ENCODE peak calls at places on chromosomes 16 and 17, in six cellular contexts. J is hypothalamus; L is activated T-helper 1 cell treated with anti-CD3 and anti-CD28 coated beads, Interleukin-12 subunit alpha, Interleukin-12 subunit beta, Interleukin-2, Interleukin-4 antibody, amounts not matched to agents 30 ng/mL and 10 ng/mL and 1 ng/mL, durations not matched to agents 14 hours and 24 hours and 36 hours; B is mucosa of gallbladder; K is GM13976; Q is breast epithelium. U is an unnamed sample.

GRCh38 chr16:47592232-47592631 is 131.1 kb downstream of the PHKB start:
- DNase-seq in J (no peak), L (no peak), B (no peak), K (no peak), Q (no peak), U (no peak)

GRCh38 chr16:1976951-1977874 is 4.1 kb downstream of the NOXO1 start:
- DNase-seq in J (no peak), L (no peak), B (no peak), K (no peak), Q (no peak), U (no peak)

GRCh38 chr17:42387663-42388380 is 420 bp downstream of the STAT3 start:
- DNase-seq in J (no peak), L (peak), B (peak), K (no peak), Q (peak), U (no peak)

GRCh38 chr16:15988268-15989013 is 39.0 kb downstream of the ABCC1 start:
- DNase-seq in J (no peak), L (no peak), B (no peak), K (no peak), Q (no peak), U (no peak)

GRCh38 chr16:23948949-23949392 is 113.2 kb downstream of the PRKCB start:
- DNase-seq in J (no peak), L (peak), B (peak), K (peak), Q (no peak), U (no peak)

GRCh38 chr17:44633998-44634397 is 22.3 kb upstream of the MEIOC start:
- DNase-seq in J (no peak), L (no peak), B (no peak), K (no peak), Q (no peak), U (no peak)

GRCh38 chr17:68733241-68734176 is 132.3 kb upstream of the FAM20A start:
- DNase-seq in J (no peak), L (no peak), B (peak), K (no peak), Q (no peak), U (no peak)

GRCh38 chr17:65277576-65277975 is 140.4 kb downstream of the RGS9 start:
- DNase-seq in J (no peak), L (no peak), B (no peak), K (no peak), Q (no peak), U (no peak)

GRCh38 chr17:41634639-41635038 is 10.3 kb upstream of the KRT17 start:
- DNase-seq in J (no peak), L (no peak), B (no peak), K (no peak), Q (no peak), U (no peak)

GRCh38 chr17:39178516-39178915 is 12.6 kb upstream of the ARL5C start:
- DNase-seq in J (no peak), L (no peak), B (no peak), K (no peak), Q (no peak), U (no peak)

GRCh38 chr17:35841505-35841904 is 27.2 kb downstream of the HEATR9 start:
- DNase-seq in J (no peak), L (no peak), B (no peak), K (no peak), Q (no peak), U (no peak)

GRCh38 chr17:2853111-2853721 is 57.0 kb downstream of the RAP1GAP2 start:
- DNase-seq in J (no peak), L (peak), B (peak), K (peak), Q (no peak), U (peak)

GRCh38 chr17:63232565-63233310 is 213.4 kb downstream of the CYB561 start:
- DNase-seq in J (no peak), L (no peak), B (no peak), K (no peak), Q (no peak), U (no peak)

GRCh38 chr16:20410153-20410723 is 904 bp downstream of the ACSM5 start:
- DNase-seq in J (no peak), L (no peak), B (no peak), K (peak), Q (no peak), U (no peak)

GRCh38 chr17:73785466-73785865 is 141.2 kb upstream of the SDK2 start:
- DNase-seq in J (no peak), L (no peak), B (no peak), K (no peak), Q (peak), U (no peak)

GRCh38 chr17:77959216-77959925 is 868 bp downstream of the TNRC6C start:
- DNase-seq in J (no peak), L (peak), B (no peak), K (peak), Q (no peak), U (no peak)

GRCh38 chr17:65163990-65164495 is 26.9 kb downstream of the RGS9 start:
- DNase-seq in J (no peak), L (peak), B (no peak), K (peak), Q (no peak), U (no peak)

GRCh38 chr17:72373910-72374741 is 253.3 kb downstream of the SOX9 start:
- DNase-seq in J (no peak), L (no peak), B (peak), K (no peak), Q (no peak), U (no peak)

GRCh38 chr16:29111421-29111820 is 126.6 kb downstream of the LAT start:
- DNase-seq in J (no peak), L (no peak), B (no peak), K (no peak), Q (no peak), U (no peak)

GRCh38 chr17:48596000-48596734 is 2.6 kb upstream of the HOXB5 start:
- DNase-seq in J (no peak), L (no peak), B (no peak), K (no peak), Q (no peak), U (no peak)

GRCh38 chr17:65783845-65784334 is 222.4 kb upstream of the AXIN2 start:
- DNase-seq in J (no peak), L (no peak), B (no peak), K (no peak), Q (no peak), U (no peak)

GRCh38 chr16:85570213-85570734 is 42.8 kb upstream of the GSE1 start:
- DNase-seq in J (no peak), L (no peak), B (no peak), K (peak), Q (peak), U (no peak)

GRCh38 chr17:4691686-4692085 is 12.3 kb downstream of the PELP1 start:
- DNase-seq in J (no peak), L (no peak), B (no peak), K (no peak), Q (no peak), U (no peak)

GRCh38 chr16:6728381-6728780 is 604.3 kb upstream of the RBFOX1 start:
- DNase-seq in J (no peak), L (no peak), B (no peak), K (no peak), Q (no peak), U (no peak)

GRCh38 chr17:81566461-81567126 is 14.4 kb upstream of the FAAP100 start:
- DNase-seq in J (peak), L (no peak), B (peak), K (no peak), Q (peak), U (peak)

GRCh38 chr16:84785843-84786538 is 33.8 kb upstream of the CRISPLD2 start:
- DNase-seq in J (no peak), L (no peak), B (peak), K (no peak), Q (no peak), U (no peak)

GRCh38 chr16:86025706-86026105 is 126.7 kb downstream of the IRF8 start:
- DNase-seq in J (no peak), L (no peak), B (no peak), K (no peak), Q (peak), U (no peak)

GRCh38 chr17:73088561-73088960 is 3.9 kb downstream of the SLC39A11 start:
- DNase-seq in J (no peak), L (no peak), B (no peak), K (no peak), Q (no peak), U (no peak)

GRCh38 chr17:7806592-7806991 is 27.4 kb upstream of the KDM6B start:
- DNase-seq in J (no peak), L (no peak), B (no peak), K (no peak), Q (no peak), U (no peak)

GRCh38 chr16:79897444-79898146 is 297.1 kb upstream of the MAF start:
- DNase-seq in J (no peak), L (no peak), B (peak), K (no peak), Q (no peak), U (no peak)

GRCh38 chr16:10169031-10169430 is 13.2 kb downstream of the GRIN2A start:
- DNase-seq in J (no peak), L (no peak), B (no peak), K (no peak), Q (no peak), U (no peak)

GRCh38 chr16:50547944-50548658 is at the start of gene NKD1:
- DNase-seq in J (peak), L (peak), B (peak), K (peak), Q (peak), U (no peak)

GRCh38 chr16:84144301-84144858 is 597 bp downstream of the HSDL1 start:
- DNase-seq in J (peak), L (peak), B (no peak), K (peak), Q (no peak), U (no peak)

GRCh38 chr17:50462446-50462845 is 6.2 kb downstream of the CHAD start:
- DNase-seq in J (no peak), L (no peak), B (no peak), K (no peak), Q (no peak), U (no peak)

GRCh38 chr17:49227436-49228261 is 2.9 kb downstream of the PHOSPHO1 start:
- DNase-seq in J (peak), L (peak), B (peak), K (peak), Q (no peak), U (no peak)

GRCh38 chr17:28295677-28296578 is 23.1 kb upstream of the TMEM97 start:
- DNase-seq in J (no peak), L (no peak), B (no peak), K (no peak), Q (no peak), U (no peak)

U was measured in thoracic aorta.